ENCODE peak calls at places on chromosomes 5 and 9, in seven cellular contexts. One of them, this sample, is unnamed.

GRCh38 chr9:34171753-34172535 is 6.9 kb upstream of the UBAP1 start:
- DNase-seq in activated effector memory CD4-positive, alpha-beta T cell treated with anti-CD3 and anti-CD28 coated beads, Interleukin-2, amount 50 U/mL, for 16 hours: peak
- DNase-seq in endothelial cell: no peak
- DNase-seq in smooth muscle cell of the brain vasculature: no peak
- DNase-seq in HCT116: no peak
- DNase-seq in body of pancreas: no peak
- DNase-seq in fibroblast of mammary gland: no peak
- DNase-seq in this sample: peak

GRCh38 chr9:83247732-83248131 is 184.8 kb upstream of the RASEF start:
- DNase-seq in activated effector memory CD4-positive, alpha-beta T cell treated with anti-CD3 and anti-CD28 coated beads, Interleukin-2, amount 50 U/mL, for 16 hours: no peak
- DNase-seq in endothelial cell: no peak
- DNase-seq in smooth muscle cell of the brain vasculature: no peak
- DNase-seq in HCT116: no peak
- DNase-seq in body of pancreas: no peak
- DNase-seq in fibroblast of mammary gland: no peak
- DNase-seq in this sample: no peak

GRCh38 chr9:115262952-115263351 is 145.0 kb upstream of the TNC start:
- DNase-seq in activated effector memory CD4-positive, alpha-beta T cell treated with anti-CD3 and anti-CD28 coated beads, Interleukin-2, amount 50 U/mL, for 16 hours: no peak
- DNase-seq in endothelial cell: no peak
- DNase-seq in smooth muscle cell of the brain vasculature: no peak
- DNase-seq in HCT116: no peak
- DNase-seq in body of pancreas: no peak
- DNase-seq in fibroblast of mammary gland: peak
- DNase-seq in this sample: no peak

GRCh38 chr5:122967625-122968024 is 68.9 kb downstream of the PPIC start:
- DNase-seq in activated effector memory CD4-positive, alpha-beta T cell treated with anti-CD3 and anti-CD28 coated beads, Interleukin-2, amount 50 U/mL, for 16 hours: no peak
- DNase-seq in endothelial cell: no peak
- DNase-seq in smooth muscle cell of the brain vasculature: no peak
- DNase-seq in HCT116: no peak
- DNase-seq in body of pancreas: peak
- DNase-seq in fibroblast of mammary gland: no peak
- DNase-seq in this sample: no peak

GRCh38 chr5:6365977-6366590 is 12.3 kb downstream of the MED10 start:
- DNase-seq in activated effector memory CD4-positive, alpha-beta T cell treated with anti-CD3 and anti-CD28 coated beads, Interleukin-2, amount 50 U/mL, for 16 hours: no peak
- DNase-seq in endothelial cell: no peak
- DNase-seq in smooth muscle cell of the brain vasculature: no peak
- DNase-seq in HCT116: no peak
- DNase-seq in body of pancreas: no peak
- DNase-seq in fibroblast of mammary gland: no peak
- DNase-seq in this sample: no peak

GRCh38 chr9:121748080-121748479 is 96.6 kb downstream of the DAB2IP start:
- DNase-seq in activated effector memory CD4-positive, alpha-beta T cell treated with anti-CD3 and anti-CD28 coated beads, Interleukin-2, amount 50 U/mL, for 16 hours: no peak
- DNase-seq in endothelial cell: no peak
- DNase-seq in smooth muscle cell of the brain vasculature: no peak
- DNase-seq in HCT116: no peak
- DNase-seq in body of pancreas: no peak
- DNase-seq in fibroblast of mammary gland: peak
- DNase-seq in this sample: no peak

GRCh38 chr9:98978231-98978681 is 34.5 kb downstream of the COL15A1 start:
- DNase-seq in activated effector memory CD4-positive, alpha-beta T cell treated with anti-CD3 and anti-CD28 coated beads, Interleukin-2, amount 50 U/mL, for 16 hours: no peak
- DNase-seq in endothelial cell: peak
- DNase-seq in smooth muscle cell of the brain vasculature: no peak
- DNase-seq in HCT116: no peak
- DNase-seq in body of pancreas: no peak
- DNase-seq in fibroblast of mammary gland: no peak
- DNase-seq in this sample: no peak

GRCh38 chr5:160230686-160231527 is 1.6 kb downstream of the FABP6 start:
- DNase-seq in activated effector memory CD4-positive, alpha-beta T cell treated with anti-CD3 and anti-CD28 coated beads, Interleukin-2, amount 50 U/mL, for 16 hours: no peak
- DNase-seq in endothelial cell: no peak
- DNase-seq in smooth muscle cell of the brain vasculature: no peak
- DNase-seq in HCT116: no peak
- DNase-seq in body of pancreas: peak
- DNase-seq in fibroblast of mammary gland: peak
- DNase-seq in this sample: no peak

GRCh38 chr5:52015760-52016159 is 632.5 kb downstream of the ISL1 start:
- DNase-seq in activated effector memory CD4-positive, alpha-beta T cell treated with anti-CD3 and anti-CD28 coated beads, Interleukin-2, amount 50 U/mL, for 16 hours: no peak
- DNase-seq in endothelial cell: no peak
- DNase-seq in smooth muscle cell of the brain vasculature: no peak
- DNase-seq in HCT116: no peak
- DNase-seq in body of pancreas: peak
- DNase-seq in fibroblast of mammary gland: peak
- DNase-seq in this sample: no peak

GRCh38 chr5:17058438-17058837 is 122.3 kb upstream of the MYO10 start:
- DNase-seq in activated effector memory CD4-positive, alpha-beta T cell treated with anti-CD3 and anti-CD28 coated beads, Interleukin-2, amount 50 U/mL, for 16 hours: no peak
- DNase-seq in endothelial cell: no peak
- DNase-seq in smooth muscle cell of the brain vasculature: no peak
- DNase-seq in HCT116: no peak
- DNase-seq in body of pancreas: no peak
- DNase-seq in fibroblast of mammary gland: no peak
- DNase-seq in this sample: no peak

GRCh38 chr5:126917918-126918623 is 112.3 kb downstream of the MARCHF3 start:
- DNase-seq in activated effector memory CD4-positive, alpha-beta T cell treated with anti-CD3 and anti-CD28 coated beads, Interleukin-2, amount 50 U/mL, for 16 hours: no peak
- DNase-seq in endothelial cell: no peak
- DNase-seq in smooth muscle cell of the brain vasculature: no peak
- DNase-seq in HCT116: no peak
- DNase-seq in body of pancreas: peak
- DNase-seq in fibroblast of mammary gland: peak
- DNase-seq in this sample: no peak

GRCh38 chr5:7396169-7397004 is 449 bp downstream of the ADCY2 start:
- DNase-seq in activated effector memory CD4-positive, alpha-beta T cell treated with anti-CD3 and anti-CD28 coated beads, Interleukin-2, amount 50 U/mL, for 16 hours: no peak
- DNase-seq in endothelial cell: peak
- DNase-seq in smooth muscle cell of the brain vasculature: no peak
- DNase-seq in HCT116: no peak
- DNase-seq in body of pancreas: peak
- DNase-seq in fibroblast of mammary gland: peak
- DNase-seq in this sample: no peak

GRCh38 chr9:72412483-72413040 is 47.6 kb upstream of the ZFAND5 start:
- DNase-seq in activated effector memory CD4-positive, alpha-beta T cell treated with anti-CD3 and anti-CD28 coated beads, Interleukin-2, amount 50 U/mL, for 16 hours: no peak
- DNase-seq in endothelial cell: no peak
- DNase-seq in smooth muscle cell of the brain vasculature: no peak
- DNase-seq in HCT116: no peak
- DNase-seq in body of pancreas: no peak
- DNase-seq in fibroblast of mammary gland: no peak
- DNase-seq in this sample: no peak

GRCh38 chr9:113560621-113560915 is 97.0 kb downstream of the RGS3 start:
- DNase-seq in activated effector memory CD4-positive, alpha-beta T cell treated with anti-CD3 and anti-CD28 coated beads, Interleukin-2, amount 50 U/mL, for 16 hours: peak
- DNase-seq in endothelial cell: no peak
- DNase-seq in smooth muscle cell of the brain vasculature: no peak
- DNase-seq in HCT116: no peak
- DNase-seq in body of pancreas: no peak
- DNase-seq in fibroblast of mammary gland: no peak
- DNase-seq in this sample: no peak

GRCh38 chr5:134114886-134115805 is 665 bp downstream of the TCF7 start:
- DNase-seq in activated effector memory CD4-positive, alpha-beta T cell treated with anti-CD3 and anti-CD28 coated beads, Interleukin-2, amount 50 U/mL, for 16 hours: peak
- DNase-seq in endothelial cell: peak
- DNase-seq in smooth muscle cell of the brain vasculature: no peak
- DNase-seq in HCT116: no peak
- DNase-seq in body of pancreas: peak
- DNase-seq in fibroblast of mammary gland: no peak
- DNase-seq in this sample: peak

GRCh38 chr5:169426674-169427250 is 125.8 kb upstream of the SLIT3 start:
- DNase-seq in activated effector memory CD4-positive, alpha-beta T cell treated with anti-CD3 and anti-CD28 coated beads, Interleukin-2, amount 50 U/mL, for 16 hours: no peak
- DNase-seq in endothelial cell: no peak
- DNase-seq in smooth muscle cell of the brain vasculature: no peak
- DNase-seq in HCT116: no peak
- DNase-seq in body of pancreas: no peak
- DNase-seq in fibroblast of mammary gland: no peak
- DNase-seq in this sample: no peak

GRCh38 chr5:104179057-104179456 is 616.5 kb upstream of the NUDT12 start:
- DNase-seq in activated effector memory CD4-positive, alpha-beta T cell treated with anti-CD3 and anti-CD28 coated beads, Interleukin-2, amount 50 U/mL, for 16 hours: no peak
- DNase-seq in endothelial cell: peak
- DNase-seq in smooth muscle cell of the brain vasculature: peak
- DNase-seq in HCT116: peak
- DNase-seq in body of pancreas: peak
- DNase-seq in fibroblast of mammary gland: peak
- DNase-seq in this sample: no peak

GRCh38 chr5:72760259-72760658 is 56.2 kb upstream of the TNPO1 start:
- DNase-seq in activated effector memory CD4-positive, alpha-beta T cell treated with anti-CD3 and anti-CD28 coated beads, Interleukin-2, amount 50 U/mL, for 16 hours: no peak
- DNase-seq in endothelial cell: no peak
- DNase-seq in smooth muscle cell of the brain vasculature: no peak
- DNase-seq in HCT116: no peak
- DNase-seq in body of pancreas: no peak
- DNase-seq in fibroblast of mammary gland: peak
- DNase-seq in this sample: no peak

GRCh38 chr5:85278193-85278592 is 893.5 kb upstream of the EDIL3 start:
- DNase-seq in activated effector memory CD4-positive, alpha-beta T cell treated with anti-CD3 and anti-CD28 coated beads, Interleukin-2, amount 50 U/mL, for 16 hours: no peak
- DNase-seq in endothelial cell: no peak
- DNase-seq in smooth muscle cell of the brain vasculature: no peak
- DNase-seq in HCT116: no peak
- DNase-seq in body of pancreas: no peak
- DNase-seq in fibroblast of mammary gland: no peak
- DNase-seq in this sample: no peak

GRCh38 chr5:138662599-138662998 is 87.4 kb upstream of the HSPA9 start:
- DNase-seq in activated effector memory CD4-positive, alpha-beta T cell treated with anti-CD3 and anti-CD28 coated beads, Interleukin-2, amount 50 U/mL, for 16 hours: peak
- DNase-seq in endothelial cell: no peak
- DNase-seq in smooth muscle cell of the brain vasculature: no peak
- DNase-seq in HCT116: no peak
- DNase-seq in body of pancreas: peak
- DNase-seq in fibroblast of mammary gland: no peak
- DNase-seq in this sample: peak

GRCh38 chr5:151125421-151125820 is 32.2 kb downstream of the ANXA6 start:
- DNase-seq in activated effector memory CD4-positive, alpha-beta T cell treated with anti-CD3 and anti-CD28 coated beads, Interleukin-2, amount 50 U/mL, for 16 hours: no peak
- DNase-seq in endothelial cell: no peak
- DNase-seq in smooth muscle cell of the brain vasculature: no peak
- DNase-seq in HCT116: no peak
- DNase-seq in body of pancreas: no peak
- DNase-seq in fibroblast of mammary gland: no peak
- DNase-seq in this sample: peak

GRCh38 chr5:52998552-52999313 is 9.6 kb downstream of the ITGA2 start:
- DNase-seq in activated effector memory CD4-positive, alpha-beta T cell treated with anti-CD3 and anti-CD28 coated beads, Interleukin-2, amount 50 U/mL, for 16 hours: no peak
- DNase-seq in endothelial cell: no peak
- DNase-seq in smooth muscle cell of the brain vasculature: no peak
- DNase-seq in HCT116: no peak
- DNase-seq in body of pancreas: no peak
- DNase-seq in fibroblast of mammary gland: no peak
- DNase-seq in this sample: no peak

GRCh38 chr5:81212211-81212687 is 20.9 kb upstream of the CKMT2 start:
- DNase-seq in activated effector memory CD4-positive, alpha-beta T cell treated with anti-CD3 and anti-CD28 coated beads, Interleukin-2, amount 50 U/mL, for 16 hours: peak
- DNase-seq in endothelial cell: no peak
- DNase-seq in smooth muscle cell of the brain vasculature: no peak
- DNase-seq in HCT116: no peak
- DNase-seq in body of pancreas: peak
- DNase-seq in fibroblast of mammary gland: no peak
- DNase-seq in this sample: no peak

GRCh38 chr9:98657897-98658296 is 50.8 kb downstream of the GABBR2 start:
- DNase-seq in activated effector memory CD4-positive, alpha-beta T cell treated with anti-CD3 and anti-CD28 coated beads, Interleukin-2, amount 50 U/mL, for 16 hours: no peak
- DNase-seq in endothelial cell: no peak
- DNase-seq in smooth muscle cell of the brain vasculature: no peak
- DNase-seq in HCT116: no peak
- DNase-seq in body of pancreas: no peak
- DNase-seq in fibroblast of mammary gland: peak
- DNase-seq in this sample: no peak

GRCh38 chr9:12993432-12993831 is 218.6 kb downstream of the LURAP1L start:
- DNase-seq in activated effector memory CD4-positive, alpha-beta T cell treated with anti-CD3 and anti-CD28 coated beads, Interleukin-2, amount 50 U/mL, for 16 hours: no peak
- DNase-seq in endothelial cell: no peak
- DNase-seq in smooth muscle cell of the brain vasculature: peak
- DNase-seq in HCT116: no peak
- DNase-seq in body of pancreas: no peak
- DNase-seq in fibroblast of mammary gland: no peak
- DNase-seq in this sample: no peak

GRCh38 chr5:138241688-138242547 is 28.8 kb upstream of the CDC23 start:
- DNase-seq in activated effector memory CD4-positive, alpha-beta T cell treated with anti-CD3 and anti-CD28 coated beads, Interleukin-2, amount 50 U/mL, for 16 hours: peak
- DNase-seq in endothelial cell: peak
- DNase-seq in smooth muscle cell of the brain vasculature: no peak
- DNase-seq in HCT116: no peak
- DNase-seq in body of pancreas: peak
- DNase-seq in fibroblast of mammary gland: no peak
- DNase-seq in this sample: peak

GRCh38 chr5:100676807-100677631 is 141.8 kb downstream of the FAM174A start:
- DNase-seq in activated effector memory CD4-positive, alpha-beta T cell treated with anti-CD3 and anti-CD28 coated beads, Interleukin-2, amount 50 U/mL, for 16 hours: no peak
- DNase-seq in endothelial cell: no peak
- DNase-seq in smooth muscle cell of the brain vasculature: no peak
- DNase-seq in HCT116: no peak
- DNase-seq in body of pancreas: no peak
- DNase-seq in fibroblast of mammary gland: peak
- DNase-seq in this sample: no peak

GRCh38 chr5:96709152-96709821 is 47.1 kb downstream of the CAST start:
- DNase-seq in activated effector memory CD4-positive, alpha-beta T cell treated with anti-CD3 and anti-CD28 coated beads, Interleukin-2, amount 50 U/mL, for 16 hours: no peak
- DNase-seq in endothelial cell: no peak
- DNase-seq in smooth muscle cell of the brain vasculature: no peak
- DNase-seq in HCT116: no peak
- DNase-seq in body of pancreas: no peak
- DNase-seq in fibroblast of mammary gland: peak
- DNase-seq in this sample: no peak

GRCh38 chr9:22240619-22241018 is 206.0 kb upstream of the DMRTA1 start:
- DNase-seq in activated effector memory CD4-positive, alpha-beta T cell treated with anti-CD3 and anti-CD28 coated beads, Interleukin-2, amount 50 U/mL, for 16 hours: no peak
- DNase-seq in endothelial cell: no peak
- DNase-seq in smooth muscle cell of the brain vasculature: no peak
- DNase-seq in HCT116: no peak
- DNase-seq in body of pancreas: no peak
- DNase-seq in fibroblast of mammary gland: peak
- DNase-seq in this sample: peak

GRCh38 chr5:178449163-178450060 is 140.8 kb downstream of the COL23A1 start:
- DNase-seq in activated effector memory CD4-positive, alpha-beta T cell treated with anti-CD3 and anti-CD28 coated beads, Interleukin-2, amount 50 U/mL, for 16 hours: no peak
- DNase-seq in endothelial cell: no peak
- DNase-seq in smooth muscle cell of the brain vasculature: no peak
- DNase-seq in HCT116: no peak
- DNase-seq in body of pancreas: no peak
- DNase-seq in fibroblast of mammary gland: no peak
- DNase-seq in this sample: no peak

GRCh38 chr9:34659592-34660253 is 2.7 kb downstream of the CCL27 start:
- DNase-seq in activated effector memory CD4-positive, alpha-beta T cell treated with anti-CD3 and anti-CD28 coated beads, Interleukin-2, amount 50 U/mL, for 16 hours: no peak
- DNase-seq in endothelial cell: no peak
- DNase-seq in smooth muscle cell of the brain vasculature: no peak
- DNase-seq in HCT116: no peak
- DNase-seq in body of pancreas: peak
- DNase-seq in fibroblast of mammary gland: no peak
- DNase-seq in this sample: no peak

GRCh38 chr5:36690041-36690941 is 83.9 kb downstream of the SLC1A3 start:
- DNase-seq in activated effector memory CD4-positive, alpha-beta T cell treated with anti-CD3 and anti-CD28 coated beads, Interleukin-2, amount 50 U/mL, for 16 hours: peak
- DNase-seq in endothelial cell: peak
- DNase-seq in smooth muscle cell of the brain vasculature: peak
- DNase-seq in HCT116: peak
- DNase-seq in body of pancreas: peak
- DNase-seq in fibroblast of mammary gland: peak
- DNase-seq in this sample: peak

GRCh38 chr5:133450311-133450710 is 162.0 kb downstream of the FSTL4 start:
- DNase-seq in activated effector memory CD4-positive, alpha-beta T cell treated with anti-CD3 and anti-CD28 coated beads, Interleukin-2, amount 50 U/mL, for 16 hours: no peak
- DNase-seq in endothelial cell: no peak
- DNase-seq in smooth muscle cell of the brain vasculature: no peak
- DNase-seq in HCT116: no peak
- DNase-seq in body of pancreas: no peak
- DNase-seq in fibroblast of mammary gland: no peak
- DNase-seq in this sample: no peak

GRCh38 chr9:131038256-131039128 is 29.5 kb downstream of the LAMC3 start:
- DNase-seq in activated effector memory CD4-positive, alpha-beta T cell treated with anti-CD3 and anti-CD28 coated beads, Interleukin-2, amount 50 U/mL, for 16 hours: no peak
- DNase-seq in endothelial cell: no peak
- DNase-seq in smooth muscle cell of the brain vasculature: no peak
- DNase-seq in HCT116: no peak
- DNase-seq in body of pancreas: no peak
- DNase-seq in fibroblast of mammary gland: no peak
- DNase-seq in this sample: no peak

GRCh38 chr9:16102154-16102553 is 549.3 kb downstream of the CCDC171 start:
- DNase-seq in activated effector memory CD4-positive, alpha-beta T cell treated with anti-CD3 and anti-CD28 coated beads, Interleukin-2, amount 50 U/mL, for 16 hours: no peak
- DNase-seq in endothelial cell: no peak
- DNase-seq in smooth muscle cell of the brain vasculature: no peak
- DNase-seq in HCT116: no peak
- DNase-seq in body of pancreas: no peak
- DNase-seq in fibroblast of mammary gland: no peak
- DNase-seq in this sample: no peak

GRCh38 chr5:72065751-72066255 is 41.5 kb upstream of the MAP1B start:
- DNase-seq in activated effector memory CD4-positive, alpha-beta T cell treated with anti-CD3 and anti-CD28 coated beads, Interleukin-2, amount 50 U/mL, for 16 hours: no peak
- DNase-seq in endothelial cell: peak
- DNase-seq in smooth muscle cell of the brain vasculature: no peak
- DNase-seq in HCT116: no peak
- DNase-seq in body of pancreas: no peak
- DNase-seq in fibroblast of mammary gland: no peak
- DNase-seq in this sample: no peak

GRCh38 chr9:624935-625505 is 216.5 kb upstream of the DMRT1 start:
- DNase-seq in activated effector memory CD4-positive, alpha-beta T cell treated with anti-CD3 and anti-CD28 coated beads, Interleukin-2, amount 50 U/mL, for 16 hours: no peak
- DNase-seq in endothelial cell: no peak
- DNase-seq in smooth muscle cell of the brain vasculature: no peak
- DNase-seq in HCT116: no peak
- DNase-seq in body of pancreas: no peak
- DNase-seq in fibroblast of mammary gland: no peak
- DNase-seq in this sample: no peak